ENCODE peak calls at places on chromosomes 3 and 15, in nine cellular contexts. K is globus pallidus, Y is ACHN, W is renal cortical epithelial cell, N is T-helper 1 cell, V is astrocyte, F is BJ, A is HAP-1, S is OCI-LY7. B is an unnamed sample.

GRCh38 chr3:111851511-111851954 is 7.5 kb upstream of the PHLDB2 start:
- DNase-seq in K (no peak), Y (no peak), W (no peak), N (no peak), V (peak), F (peak), A (no peak), S (no peak), B (no peak)

GRCh38 chr15:98658831-98659699 is 10.7 kb downstream of the IGF1R start:
- DNase-seq in K (peak), Y (peak), W (no peak), N (peak), V (peak), F (no peak), A (peak), S (peak), B (peak)

GRCh38 chr3:126135398-126136076 is 44.8 kb downstream of the ALDH1L1 start:
- DNase-seq in K (no peak), Y (no peak), W (no peak), N (no peak), V (no peak), F (no peak), A (peak), S (no peak), B (no peak)

GRCh38 chr15:28084547-28084946 is 14.6 kb downstream of the OCA2 start:
- DNase-seq in K (no peak), Y (no peak), W (no peak), N (no peak), V (no peak), F (no peak), A (no peak), S (no peak), B (no peak)

GRCh38 chr3:71361346-71361745 is 222.2 kb downstream of the FOXP1 start:
- DNase-seq in K (no peak), Y (no peak), W (peak), N (no peak), V (no peak), F (no peak), A (no peak), S (no peak), B (no peak)

GRCh38 chr15:63156708-63157065 is 590 bp downstream of the RPS27L start:
- DNase-seq in K (peak), Y (peak), W (peak), N (peak), V (peak), F (no peak), A (peak), S (peak), B (peak)

GRCh38 chr15:65887565-65887964 is 18.3 kb downstream of the RAB11A start:
- DNase-seq in K (no peak), Y (no peak), W (no peak), N (peak), V (no peak), F (no peak), A (no peak), S (no peak), B (no peak)

GRCh38 chr3:8481380-8481779 is 20.2 kb upstream of the LMCD1 start:
- DNase-seq in K (no peak), Y (no peak), W (no peak), N (no peak), V (no peak), F (no peak), A (no peak), S (no peak), B (no peak)

GRCh38 chr15:40633178-40633577 is 39.1 kb downstream of the KNL1 start:
- DNase-seq in K (no peak), Y (no peak), W (peak), N (no peak), V (peak), F (peak), A (no peak), S (no peak), B (no peak)

GRCh38 chr15:81085898-81086297 is 48.2 kb upstream of the CFAP161 start:
- DNase-seq in K (no peak), Y (no peak), W (no peak), N (no peak), V (no peak), F (no peak), A (no peak), S (no peak), B (no peak)

GRCh38 chr3:155870945-155871745 is 695 bp downstream of the GMPS start:
- DNase-seq in K (peak), Y (peak), W (no peak), N (peak), V (no peak), F (no peak), A (peak), S (peak), B (peak)

GRCh38 chr3:59540696-59541095 is 490.9 kb upstream of the CFAP20DC start:
- DNase-seq in K (no peak), Y (no peak), W (no peak), N (peak), V (no peak), F (no peak), A (no peak), S (no peak), B (no peak)

GRCh38 chr3:15667484-15667883 is 65.9 kb downstream of the BTD start:
- DNase-seq in K (no peak), Y (no peak), W (peak), N (peak), V (no peak), F (no peak), A (no peak), S (no peak), B (peak)

GRCh38 chr15:74007820-74008371 is 13.4 kb downstream of the PML start:
- DNase-seq in K (no peak), Y (no peak), W (no peak), N (peak), V (no peak), F (no peak), A (no peak), S (peak), B (no peak)

GRCh38 chr3:24287728-24288450 is 206.8 kb downstream of the THRB start:
- DNase-seq in K (peak), Y (no peak), W (no peak), N (no peak), V (no peak), F (no peak), A (no peak), S (no peak), B (no peak)

GRCh38 chr3:59212128-59212764 is 162.4 kb upstream of the CFAP20DC start:
- DNase-seq in K (peak), Y (peak), W (peak), N (peak), V (peak), F (no peak), A (peak), S (peak), B (no peak)

GRCh38 chr15:89714775-89715174 is 24.2 kb downstream of the WDR93 start:
- DNase-seq in K (no peak), Y (no peak), W (no peak), N (no peak), V (no peak), F (no peak), A (no peak), S (no peak), B (no peak)

GRCh38 chr3:105938101-105938500 is 69.3 kb upstream of the CBLB start:
- DNase-seq in K (no peak), Y (peak), W (peak), N (no peak), V (peak), F (no peak), A (no peak), S (no peak), B (no peak)

GRCh38 chr3:194397757-194398312 is 1.2 kb downstream of the GP5 start:
- DNase-seq in K (no peak), Y (no peak), W (no peak), N (peak), V (peak), F (no peak), A (no peak), S (no peak), B (peak)

GRCh38 chr3:38829404-38829803 is 13.4 kb upstream of the SCN10A start:
- DNase-seq in K (no peak), Y (no peak), W (peak), N (no peak), V (peak), F (peak), A (no peak), S (no peak), B (no peak)

GRCh38 chr3:78905700-78906099 is 862.1 kb downstream of the ROBO1 start:
- DNase-seq in K (no peak), Y (no peak), W (no peak), N (no peak), V (no peak), F (no peak), A (no peak), S (no peak), B (no peak)

GRCh38 chr3:134614955-134615354 is 35.9 kb downstream of the KY start:
- DNase-seq in K (no peak), Y (no peak), W (no peak), N (no peak), V (no peak), F (no peak), A (no peak), S (no peak), B (no peak)

GRCh38 chr3:53045107-53045783 is 628 bp downstream of the SFMBT1 start:
- DNase-seq in K (peak), Y (peak), W (no peak), N (peak), V (no peak), F (no peak), A (peak), S (peak), B (peak)

GRCh38 chr15:68730491-68731317 is 90.0 kb downstream of the ANP32A start:
- DNase-seq in K (peak), Y (peak), W (peak), N (peak), V (peak), F (no peak), A (peak), S (peak), B (no peak)

GRCh38 chr3:123186695-123187094 is 15.0 kb upstream of the SEC22A start:
- DNase-seq in K (no peak), Y (no peak), W (no peak), N (no peak), V (no peak), F (no peak), A (no peak), S (no peak), B (no peak)

GRCh38 chr3:8593022-8593817 is 51.4 kb downstream of the SSUH2 start:
- DNase-seq in K (no peak), Y (no peak), W (no peak), N (no peak), V (peak), F (peak), A (no peak), S (no peak), B (no peak)

GRCh38 chr3:95327478-95327877 is 1264.6 kb downstream of the NSUN3 start:
- DNase-seq in K (no peak), Y (peak), W (no peak), N (no peak), V (no peak), F (no peak), A (no peak), S (no peak), B (no peak)

GRCh38 chr3:83729576-83729975 is 1229.2 kb upstream of the CADM2 start:
- DNase-seq in K (no peak), Y (no peak), W (no peak), N (no peak), V (no peak), F (no peak), A (no peak), S (no peak), B (no peak)

B was measured in stimulated activated naive CD8-positive, alpha-beta T cell treated with anti-CD3 and anti-CD28 coated beads, Interleukin-15, Interleukin-2, amounts not matched to agents 100 U/mL and 50 U/mL, for 24 hours.